ENCODE peak calls at places on chromosomes 2 and 18, in seven cellular contexts. P, Y, T, C, A, K and G are unnamed samples. For H3K9me2, the result is how much of the 10 kb centered on the place peaks cover.

GRCh38 chr2:96924775-96925747 is 55.2 kb upstream of the SEMA4C start:
- DNase-seq in C (no peak), A (no peak), P (no peak), K (no peak), Y (no peak), T (no peak), G (no peak)

GRCh38 chr2:180443896-180444295 is 436.8 kb upstream of the CWC22 start:
- DNase-seq in Y (no peak), A (no peak), C (no peak), K (no peak), T (no peak), P (peak), G (no peak)

GRCh38 chr2:147499785-147500184 is 345.0 kb upstream of the ACVR2A start:
- DNase-seq in C (no peak), K (no peak), A (no peak), P (peak), Y (no peak), T (no peak), G (no peak)

GRCh38 chr18:77118256-77119090 is 14.1 kb downstream of the MBP start:
- DNase-seq in K (no peak), P (no peak), T (no peak), A (no peak), C (no peak), Y (no peak), G (no peak)

GRCh38 chr2:190205643-190206042 is 114.0 kb downstream of the HIBCH start:
- DNase-seq in C (no peak), A (no peak), Y (no peak), K (no peak), T (no peak), P (peak), G (no peak)

GRCh38 chr2:241842620-241843211 is 16.0 kb downstream of the PDCD1 start:
- DNase-seq in C (no peak), Y (peak), A (no peak), T (no peak), K (peak), P (no peak), G (no peak)

GRCh38 chr2:213627835-213628234 is 343.6 kb downstream of the SPAG16 start:
- DNase-seq in Y (no peak), C (no peak), K (peak), T (no peak), A (no peak), P (no peak), G (no peak)

GRCh38 chr2:219010162-219010756 is 17.0 kb upstream of the CRYBA2 start:
- DNase-seq in T (peak), P (no peak), Y (peak), C (no peak), K (peak), A (peak), G (peak)

GRCh38 chr2:200405599-200406298 is 99.3 kb downstream of the SPATS2L start:
- DNase-seq in A (peak), P (peak), C (peak), K (no peak), Y (peak), T (no peak), G (peak)

GRCh38 chr18:76126327-76126726 is 368.7 kb downstream of the ZNF516 start:
- DNase-seq in Y (no peak), A (no peak), T (peak), C (no peak), P (no peak), K (no peak), G (no peak)

GRCh38 chr18:51011709-51012108 is 18.3 kb upstream of the SMAD4 start:
- DNase-seq in Y (no peak), C (no peak), A (no peak), T (no peak), P (no peak), K (no peak), G (no peak)

GRCh38 chr18:45334188-45334587 is 281.1 kb upstream of the SLC14A2 start:
- DNase-seq in C (no peak), K (no peak), Y (no peak), A (no peak), T (no peak), P (no peak), G (no peak)

GRCh38 chr2:70668432-70668831 is 99.6 kb downstream of the ADD2 start:
- DNase-seq in A (no peak), T (no peak), K (no peak), P (no peak), Y (peak), C (no peak), G (no peak)

GRCh38 chr2:205763708-205764501 is 81.6 kb downstream of the NRP2 start:
- DNase-seq in P (peak), Y (peak), T (peak), K (no peak), A (no peak), C (no peak), G (peak)

GRCh38 chr2:133264951-133265949 is 303.0 kb downstream of the NCKAP5 start:
- DNase-seq in Y (peak), C (no peak), A (peak), T (peak), K (no peak), P (no peak), G (no peak)

GRCh38 chr2:32039447-32040219 is at the start of gene DPY30:
- DNase-seq in T (peak), P (peak), A (peak), Y (peak), C (peak), K (peak), G (peak)

GRCh38 chr18:72155327-72155726 is 388.8 kb downstream of the CBLN2 start:
- DNase-seq in Y (no peak), A (no peak), P (no peak), C (no peak), K (no peak), T (no peak), G (no peak)

DNA sequence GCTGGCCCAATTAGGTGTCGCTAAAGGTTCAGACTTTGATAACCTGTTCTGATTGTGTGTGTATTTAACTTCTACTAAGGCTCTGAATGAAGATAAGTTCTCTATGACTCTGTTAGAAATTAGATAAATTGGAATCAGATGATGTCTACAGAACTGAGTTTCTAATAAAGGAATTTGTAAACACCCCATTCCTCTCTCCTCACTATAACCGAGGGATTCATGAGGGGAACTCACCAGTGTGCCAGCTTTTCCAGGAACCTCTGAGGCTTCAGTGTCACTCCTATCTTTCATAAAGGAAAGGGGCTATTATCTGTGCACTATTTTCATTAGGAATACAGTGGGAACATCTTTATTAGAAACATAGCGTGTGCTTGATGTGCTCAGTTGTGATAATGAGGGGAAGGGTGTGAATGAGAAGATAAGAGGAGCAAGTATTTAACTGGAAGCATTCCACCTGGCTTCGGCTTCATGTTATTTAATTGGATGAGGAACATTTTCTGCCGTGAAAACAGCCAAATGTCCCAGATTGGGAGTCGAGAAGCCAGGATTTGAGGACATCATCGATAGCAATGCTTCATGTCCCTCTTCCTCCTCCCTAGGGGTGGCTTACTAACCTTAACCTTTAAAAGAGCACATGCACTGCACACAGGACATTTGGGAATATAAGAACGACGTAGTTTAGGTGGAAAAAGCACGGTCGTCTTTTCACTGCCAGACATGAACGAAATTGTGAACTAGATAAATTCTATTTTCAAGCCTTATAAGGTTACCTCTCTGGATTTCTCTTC is 84.8 kb upstream of the TCF4 start:
- DNase-seq in Y (no peak), P (peak), T (no peak), A (no peak), K (no peak), C (no peak), G (no peak)
- H3K9me2 ChIP-seq in Y (under half), P (under half), T (under half), A (under half), K (under half), C (under half), G (under half)

GRCh38 chr18:79067611-79068010 is 1.6 kb upstream of the ATP9B start:
- DNase-seq in P (no peak), K (no peak), C (no peak), A (no peak), T (no peak), Y (no peak), G (no peak)
- TF ChIP-seq EZH2 in P (no peak), K (no peak), C (no peak), A (no peak), T (no peak), Y (no peak), G (no peak)

GRCh38 chr2:236130349-236130998 is 37.7 kb downstream of the GBX2 start:
- DNase-seq in P (no peak), A (no peak), K (no peak), C (no peak), Y (no peak), T (no peak), G (no peak)

GRCh38 chr2:236136483-236136882 is 31.7 kb downstream of the GBX2 start:
- DNase-seq in C (no peak), Y (no peak), P (no peak), T (no peak), K (no peak), A (no peak), G (no peak)

GRCh38 chr2:236131073-236131692 is 37.0 kb downstream of the GBX2 start:
- DNase-seq in A (no peak), P (peak), K (no peak), T (no peak), C (no peak), Y (no peak), G (no peak)

GRCh38 chr2:236137066-236137465 is 31.1 kb downstream of the GBX2 start:
- DNase-seq in C (no peak), Y (no peak), A (no peak), P (no peak), T (no peak), K (no peak), G (no peak)

GRCh38 chr2:236133410-236134012 is 34.7 kb downstream of the GBX2 start:
- DNase-seq in C (no peak), P (no peak), T (peak), A (no peak), K (no peak), Y (no peak), G (no peak)
- H3K9me2 ChIP-seq in C (under half), P (under half), T (under half), A (under half), K (under half), Y (under half), G (under half)

DNA sequence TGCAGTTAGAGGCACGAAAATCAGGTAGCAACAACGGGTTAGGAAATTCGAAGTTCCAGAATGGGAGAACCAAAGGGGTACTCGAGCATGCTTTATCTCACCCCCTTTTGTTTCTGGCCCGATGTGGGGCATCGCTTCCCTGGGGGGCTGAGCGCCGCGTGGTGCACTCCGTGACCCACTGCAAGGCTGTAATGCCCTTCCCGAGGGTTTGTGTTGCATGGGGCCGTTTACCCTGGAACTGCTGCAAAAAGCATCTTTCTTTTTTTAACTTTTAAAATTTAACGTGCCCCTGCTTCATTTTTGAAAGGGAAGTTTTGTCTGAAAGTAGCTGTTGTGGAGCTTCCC is 4.8 kb downstream of the GDF7 start:
- DNase-seq in A (no peak), T (no peak), Y (no peak), C (no peak), P (no peak), K (no peak), G (no peak)
- TF ChIP-seq EZH2 in A (no peak), T (no peak), Y (no peak), C (no peak), P (peak), K (no peak), G (no peak)

DNA sequence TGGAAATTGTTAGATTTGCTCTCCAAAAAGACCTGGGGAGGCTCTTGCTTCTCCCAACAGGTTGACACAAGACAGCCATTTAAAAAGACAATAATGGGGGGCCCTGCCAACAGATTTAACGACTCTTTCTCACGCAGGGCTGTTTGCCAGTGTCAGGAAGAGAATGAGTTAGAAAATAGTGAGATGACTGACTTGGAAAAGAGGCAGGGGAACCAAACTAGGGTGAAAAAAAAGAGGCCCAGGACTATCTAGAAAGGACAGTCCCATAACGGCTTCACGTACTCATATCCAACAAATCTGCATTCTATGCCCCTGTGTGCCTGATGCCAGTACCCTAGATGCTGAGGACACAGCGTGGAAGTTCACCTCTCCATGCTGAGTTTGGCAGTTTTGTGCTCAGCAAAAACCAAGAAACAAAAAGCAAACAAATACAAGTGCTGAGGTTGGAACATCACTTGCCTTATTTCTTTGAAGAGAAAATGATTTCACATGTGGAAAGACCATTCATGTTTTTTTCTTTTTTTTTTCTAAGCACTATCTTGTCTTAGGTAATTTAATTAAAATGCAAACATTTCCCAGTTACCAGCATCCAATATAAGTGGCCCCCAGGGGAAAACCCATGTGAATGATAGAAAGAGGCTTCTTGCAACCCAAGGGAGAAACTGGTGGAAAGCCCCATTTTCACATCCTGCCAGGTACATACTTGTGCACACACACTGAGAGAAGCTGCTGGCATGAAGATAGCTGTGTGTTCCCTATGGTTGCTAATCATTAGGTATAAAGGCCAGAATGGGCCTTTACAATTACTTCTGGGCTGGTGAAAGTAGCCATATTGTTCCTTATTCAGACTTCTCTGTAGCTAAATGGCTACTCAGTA is 10.6 kb upstream of the WIPF1 start:
- DNase-seq in Y (no peak), A (no peak), P (peak), K (peak), C (no peak), T (no peak), G (no peak)
- H3K9me2 ChIP-seq in Y (under half), A (under half), P (under half), K (under half), C (under half), T (under half), G (under half)